ENCODE peak calls at places on chromosomes 11 and 22, in nine cellular contexts. One of them, this sample, is unnamed.

GRCh38 chr11:92663539-92663938 is 305.9 kb upstream of the MTNR1B start:
- DNase-seq in H9: no peak
- DNase-seq in AG04450: no peak
- DNase-seq in mesothelial cell of epicardium: no peak
- DNase-seq in GM23338: no peak
- DNase-seq in NB4: no peak
- DNase-seq in HFFc6: no peak
- DNase-seq in IMR-90: no peak
- DNase-seq in GM10248: no peak
- DNase-seq in this sample: no peak

GRCh38 chr11:133007020-133007584 is 525.2 kb downstream of the OPCML start:
- DNase-seq in GM10248: no peak
- DNase-seq in GM23338: no peak
- DNase-seq in NB4: no peak
- DNase-seq in mesothelial cell of epicardium: no peak
- DNase-seq in H9: no peak
- DNase-seq in HFFc6: no peak
- DNase-seq in AG04450: no peak
- DNase-seq in IMR-90: no peak
- DNase-seq in this sample: no peak

GRCh38 chr11:115503083-115503885 is 931 bp downstream of the CADM1 start:
- DNase-seq in AG04450: no peak
- DNase-seq in IMR-90: peak
- DNase-seq in HFFc6: no peak
- DNase-seq in GM10248: peak
- DNase-seq in H9: peak
- DNase-seq in mesothelial cell of epicardium: peak
- DNase-seq in NB4: no peak
- DNase-seq in GM23338: peak
- DNase-seq in this sample: peak

GRCh38 chr11:101848262-101848661 is 66.5 kb upstream of the CEP126 start:
- DNase-seq in AG04450: no peak
- DNase-seq in mesothelial cell of epicardium: no peak
- DNase-seq in NB4: peak
- DNase-seq in IMR-90: peak
- DNase-seq in HFFc6: no peak
- DNase-seq in GM10248: no peak
- DNase-seq in H9: no peak
- DNase-seq in GM23338: peak
- DNase-seq in this sample: no peak

GRCh38 chr11:121035169-121035755 is 11.4 kb downstream of the TBCEL start:
- DNase-seq in GM10248: no peak
- DNase-seq in H9: no peak
- DNase-seq in IMR-90: no peak
- DNase-seq in AG04450: no peak
- DNase-seq in NB4: no peak
- DNase-seq in HFFc6: no peak
- DNase-seq in GM23338: no peak
- DNase-seq in mesothelial cell of epicardium: no peak
- DNase-seq in this sample: no peak

GRCh38 chr22:26444777-26445176 is 15.7 kb downstream of the ASPHD2 start:
- DNase-seq in mesothelial cell of epicardium: no peak
- DNase-seq in H9: no peak
- DNase-seq in NB4: no peak
- DNase-seq in GM23338: no peak
- DNase-seq in HFFc6: no peak
- DNase-seq in GM10248: no peak
- DNase-seq in IMR-90: no peak
- DNase-seq in AG04450: no peak
- DNase-seq in this sample: no peak

GRCh38 chr22:42855726-42856125 is 1.3 kb downstream of the ARFGAP3 start:
- DNase-seq in mesothelial cell of epicardium: no peak
- DNase-seq in HFFc6: no peak
- DNase-seq in IMR-90: no peak
- DNase-seq in H9: no peak
- DNase-seq in NB4: no peak
- DNase-seq in AG04450: no peak
- DNase-seq in GM10248: no peak
- DNase-seq in GM23338: no peak
- DNase-seq in this sample: no peak

GRCh38 chr11:132177106-132177505 is 806.7 kb downstream of the NTM start:
- DNase-seq in GM23338: peak
- DNase-seq in H9: no peak
- DNase-seq in AG04450: peak
- DNase-seq in mesothelial cell of epicardium: no peak
- DNase-seq in HFFc6: peak
- DNase-seq in NB4: peak
- DNase-seq in IMR-90: peak
- DNase-seq in GM10248: no peak
- DNase-seq in this sample: peak

GRCh38 chr11:35943761-35944502 is at the start of gene LDLRAD3:
- DNase-seq in GM10248: peak
- DNase-seq in HFFc6: peak
- DNase-seq in GM23338: peak
- DNase-seq in mesothelial cell of epicardium: peak
- DNase-seq in NB4: peak
- DNase-seq in IMR-90: peak
- DNase-seq in AG04450: peak
- DNase-seq in H9: peak
- DNase-seq in this sample: peak

GRCh38 chr22:47390026-47390970 is 627.8 kb downstream of the TBC1D22A start:
- DNase-seq in GM10248: no peak
- DNase-seq in HFFc6: no peak
- DNase-seq in NB4: no peak
- DNase-seq in H9: no peak
- DNase-seq in IMR-90: no peak
- DNase-seq in AG04450: no peak
- DNase-seq in GM23338: no peak
- DNase-seq in mesothelial cell of epicardium: no peak
- DNase-seq in this sample: no peak

GRCh38 chr11:72519220-72519881 is 85.0 kb upstream of the CLPB start:
- DNase-seq in AG04450: no peak
- DNase-seq in IMR-90: peak
- DNase-seq in mesothelial cell of epicardium: no peak
- DNase-seq in GM23338: no peak
- DNase-seq in GM10248: no peak
- DNase-seq in HFFc6: no peak
- DNase-seq in NB4: peak
- DNase-seq in H9: no peak
- DNase-seq in this sample: no peak

GRCh38 chr22:42645341-42645937 is 3.8 kb downstream of the CYB5R3 start:
- DNase-seq in H9: peak
- DNase-seq in NB4: no peak
- DNase-seq in AG04450: no peak
- DNase-seq in HFFc6: no peak
- DNase-seq in IMR-90: no peak
- DNase-seq in GM10248: no peak
- DNase-seq in GM23338: no peak
- DNase-seq in mesothelial cell of epicardium: no peak
- DNase-seq in this sample: no peak

GRCh38 chr11:113090716-113091577 is 129.7 kb downstream of the NCAM1 start:
- DNase-seq in AG04450: no peak
- DNase-seq in NB4: no peak
- DNase-seq in GM23338: no peak
- DNase-seq in GM10248: no peak
- DNase-seq in mesothelial cell of epicardium: no peak
- DNase-seq in HFFc6: no peak
- DNase-seq in H9: no peak
- DNase-seq in IMR-90: no peak
- DNase-seq in this sample: no peak

GRCh38 chr11:47399860-47400812 is 8.3 kb upstream of the SLC39A13 start:
- DNase-seq in GM23338: peak
- DNase-seq in NB4: peak
- DNase-seq in GM10248: peak
- DNase-seq in HFFc6: no peak
- DNase-seq in mesothelial cell of epicardium: no peak
- DNase-seq in AG04450: no peak
- DNase-seq in IMR-90: no peak
- DNase-seq in H9: peak
- DNase-seq in this sample: no peak

GRCh38 chr22:20464096-20464614 is 26.5 kb upstream of the SCARF2 start:
- DNase-seq in H9: no peak
- DNase-seq in GM23338: no peak
- DNase-seq in HFFc6: no peak
- DNase-seq in IMR-90: no peak
- DNase-seq in mesothelial cell of epicardium: no peak
- DNase-seq in NB4: no peak
- DNase-seq in GM10248: peak
- DNase-seq in AG04450: no peak
- DNase-seq in this sample: no peak

GRCh38 chr11:32137263-32137662 is 46.4 kb downstream of the RCN1 start:
- DNase-seq in AG04450: peak
- DNase-seq in H9: no peak
- DNase-seq in IMR-90: peak
- DNase-seq in GM10248: no peak
- DNase-seq in HFFc6: peak
- DNase-seq in mesothelial cell of epicardium: no peak
- DNase-seq in GM23338: no peak
- DNase-seq in NB4: no peak
- DNase-seq in this sample: no peak

GRCh38 chr11:92048415-92048814 is 176.2 kb upstream of the FAT3 start:
- DNase-seq in IMR-90: no peak
- DNase-seq in HFFc6: no peak
- DNase-seq in H9: no peak
- DNase-seq in NB4: no peak
- DNase-seq in mesothelial cell of epicardium: no peak
- DNase-seq in GM10248: no peak
- DNase-seq in AG04450: no peak
- DNase-seq in GM23338: no peak
- DNase-seq in this sample: no peak

GRCh38 chr11:123431619-123432018 is 1.6 kb downstream of the GRAMD1B start:
- DNase-seq in NB4: peak
- DNase-seq in GM23338: no peak
- DNase-seq in HFFc6: no peak
- DNase-seq in IMR-90: peak
- DNase-seq in H9: no peak
- DNase-seq in mesothelial cell of epicardium: no peak
- DNase-seq in GM10248: no peak
- DNase-seq in AG04450: no peak
- DNase-seq in this sample: no peak

GRCh38 chr11:88464528-88464927 is 127.0 kb upstream of the CTSC start:
- DNase-seq in NB4: no peak
- DNase-seq in AG04450: no peak
- DNase-seq in HFFc6: no peak
- DNase-seq in GM10248: no peak
- DNase-seq in mesothelial cell of epicardium: no peak
- DNase-seq in IMR-90: no peak
- DNase-seq in H9: no peak
- DNase-seq in GM23338: no peak
- DNase-seq in this sample: no peak

GRCh38 chr22:37951305-37951704 is 2.1 kb downstream of the C22orf23 start:
- DNase-seq in mesothelial cell of epicardium: no peak
- DNase-seq in IMR-90: peak
- DNase-seq in GM23338: peak
- DNase-seq in H9: peak
- DNase-seq in HFFc6: no peak
- DNase-seq in AG04450: no peak
- DNase-seq in GM10248: no peak
- DNase-seq in NB4: peak
- DNase-seq in this sample: no peak
- TF ChIP-seq CTCF in mesothelial cell of epicardium: no peak
- TF ChIP-seq CTCF in IMR-90: peak
- TF ChIP-seq CTCF in GM23338: peak
- TF ChIP-seq CTCF in H9: peak
- TF ChIP-seq CTCF in HFFc6: peak
- TF ChIP-seq CTCF in AG04450: peak
- TF ChIP-seq CTCF in GM10248: no peak
- TF ChIP-seq CTCF in NB4: no peak
- TF ChIP-seq CTCF in this sample: no peak

GRCh38 chr22:49035818-49036457 is 791.7 kb downstream of the BRD1 start:
- DNase-seq in AG04450: no peak
- DNase-seq in H9: no peak
- DNase-seq in GM23338: no peak
- DNase-seq in IMR-90: no peak
- DNase-seq in mesothelial cell of epicardium: no peak
- DNase-seq in NB4: no peak
- DNase-seq in GM10248: no peak
- DNase-seq in HFFc6: no peak
- DNase-seq in this sample: no peak
- TF ChIP-seq CTCF in AG04450: no peak
- TF ChIP-seq CTCF in H9: no peak
- TF ChIP-seq CTCF in GM23338: no peak
- TF ChIP-seq CTCF in IMR-90: no peak
- TF ChIP-seq CTCF in mesothelial cell of epicardium: no peak
- TF ChIP-seq CTCF in NB4: no peak
- TF ChIP-seq CTCF in GM10248: no peak
- TF ChIP-seq CTCF in HFFc6: no peak
- TF ChIP-seq CTCF in this sample: no peak

GRCh38 chr22:29625090-29625825 is 21.8 kb downstream of the NF2 start:
- DNase-seq in GM10248: peak
- DNase-seq in mesothelial cell of epicardium: no peak
- DNase-seq in AG04450: no peak
- DNase-seq in NB4: peak
- DNase-seq in H9: no peak
- DNase-seq in IMR-90: peak
- DNase-seq in HFFc6: peak
- DNase-seq in GM23338: peak
- DNase-seq in this sample: peak
- TF ChIP-seq CTCF in GM10248: peak
- TF ChIP-seq CTCF in mesothelial cell of epicardium: peak
- TF ChIP-seq CTCF in AG04450: peak
- TF ChIP-seq CTCF in NB4: peak
- TF ChIP-seq CTCF in H9: peak
- TF ChIP-seq CTCF in IMR-90: peak
- TF ChIP-seq CTCF in HFFc6: peak
- TF ChIP-seq CTCF in GM23338: peak
- TF ChIP-seq CTCF in this sample: peak

GRCh38 chr11:8309311-8309710 is 45.6 kb upstream of the LMO1 start:
- DNase-seq in H9: no peak
- DNase-seq in GM23338: no peak
- DNase-seq in AG04450: no peak
- DNase-seq in NB4: no peak
- DNase-seq in mesothelial cell of epicardium: no peak
- DNase-seq in GM10248: no peak
- DNase-seq in IMR-90: no peak
- DNase-seq in HFFc6: no peak
- DNase-seq in this sample: no peak

GRCh38 chr11:8307601-8308000 is 43.9 kb upstream of the LMO1 start:
- DNase-seq in H9: no peak
- DNase-seq in AG04450: no peak
- DNase-seq in GM10248: no peak
- DNase-seq in mesothelial cell of epicardium: no peak
- DNase-seq in NB4: no peak
- DNase-seq in IMR-90: no peak
- DNase-seq in GM23338: no peak
- DNase-seq in HFFc6: no peak
- DNase-seq in this sample: no peak

GRCh38 chr11:8310743-8311298 is 47.1 kb upstream of the LMO1 start:
- DNase-seq in AG04450: no peak
- DNase-seq in H9: no peak
- DNase-seq in GM23338: no peak
- DNase-seq in GM10248: no peak
- DNase-seq in HFFc6: no peak
- DNase-seq in NB4: no peak
- DNase-seq in IMR-90: no peak
- DNase-seq in mesothelial cell of epicardium: no peak
- DNase-seq in this sample: no peak

GRCh38 chr11:8311366-8311765 is 47.7 kb upstream of the LMO1 start:
- DNase-seq in IMR-90: no peak
- DNase-seq in mesothelial cell of epicardium: no peak
- DNase-seq in H9: no peak
- DNase-seq in GM23338: no peak
- DNase-seq in HFFc6: no peak
- DNase-seq in AG04450: no peak
- DNase-seq in GM10248: no peak
- DNase-seq in NB4: no peak
- DNase-seq in this sample: no peak

GRCh38 chr11:8309862-8310261 is 46.2 kb upstream of the LMO1 start:
- DNase-seq in IMR-90: no peak
- DNase-seq in AG04450: no peak
- DNase-seq in H9: no peak
- DNase-seq in NB4: no peak
- DNase-seq in mesothelial cell of epicardium: no peak
- DNase-seq in GM23338: peak
- DNase-seq in GM10248: no peak
- DNase-seq in HFFc6: no peak
- DNase-seq in this sample: no peak
- TF ChIP-seq CTCF in IMR-90: no peak
- TF ChIP-seq CTCF in AG04450: no peak
- TF ChIP-seq CTCF in H9: peak
- TF ChIP-seq CTCF in NB4: no peak
- TF ChIP-seq CTCF in mesothelial cell of epicardium: no peak
- TF ChIP-seq CTCF in GM23338: no peak
- TF ChIP-seq CTCF in GM10248: no peak
- TF ChIP-seq CTCF in HFFc6: no peak
- TF ChIP-seq CTCF in this sample: no peak